ENCODE peak calls at places on chromosomes 13 and 19, in eight cellular contexts. M, U, O, H, S, A, R and Q are unnamed samples.

GRCh38 chr13:114099191-114099590 is 33.2 kb downstream of the RASA3 start:
- DNase-seq in M (peak), U (peak), O (peak), H (no peak), S (peak), A (no peak), R (no peak), Q (no peak)

GRCh38 chr13:44971656-44972595 is 17.3 kb downstream of the NUFIP1 start:
- DNase-seq in M (no peak), U (no peak), O (no peak), H (no peak), S (no peak), A (no peak), R (no peak), Q (no peak)

GRCh38 chr13:110874508-110874960 is 40.3 kb downstream of the ANKRD10 start:
- DNase-seq in M (peak), U (peak), O (peak), H (peak), S (peak), A (no peak), R (peak), Q (no peak)

GRCh38 chr19:771332-771785 is 20.4 kb downstream of the MISP start:
- DNase-seq in M (no peak), U (peak), O (peak), H (peak), S (peak), A (no peak), R (no peak), Q (no peak)

GRCh38 chr13:101919541-101920306 is 467.2 kb downstream of the ITGBL1 start:
- DNase-seq in M (no peak), U (no peak), O (peak), H (peak), S (no peak), A (no peak), R (no peak), Q (no peak)

GRCh38 chr19:18488838-18489626 is 32.8 kb downstream of the ELL start:
- DNase-seq in M (peak), U (no peak), O (no peak), H (peak), S (no peak), A (no peak), R (no peak), Q (no peak)

GRCh38 chr13:34025746-34026145 is 207.8 kb downstream of the RFC3 start:
- DNase-seq in M (no peak), U (peak), O (peak), H (no peak), S (no peak), A (no peak), R (no peak), Q (no peak)

GRCh38 chr19:45879055-45879454 is 6.9 kb downstream of the IRF2BP1 start:
- DNase-seq in M (no peak), U (no peak), O (no peak), H (no peak), S (no peak), A (no peak), R (no peak), Q (no peak)

GRCh38 chr13:83350569-83350968 is 531.7 kb downstream of the SLITRK1 start:
- DNase-seq in M (no peak), U (peak), O (peak), H (no peak), S (no peak), A (no peak), R (no peak), Q (no peak)

GRCh38 chr13:80361883-80362327 is 21.0 kb upstream of the SPRY2 start:
- DNase-seq in M (no peak), U (no peak), O (no peak), H (peak), S (peak), A (no peak), R (no peak), Q (no peak)

GRCh38 chr19:51094696-51095279 is 12.1 kb upstream of the KLK14 start:
- DNase-seq in M (peak), U (no peak), O (no peak), H (peak), S (peak), A (no peak), R (no peak), Q (no peak)

GRCh38 chr19:41298327-41298964 is 11.5 kb upstream of the CCDC97 start:
- DNase-seq in M (no peak), U (peak), O (peak), H (no peak), S (peak), A (peak), R (peak), Q (no peak)

GRCh38 chr13:40629678-40630384 is 36.6 kb downstream of the FOXO1 start:
- DNase-seq in M (no peak), U (no peak), O (no peak), H (no peak), S (peak), A (peak), R (no peak), Q (no peak)

GRCh38 chr13:52850396-52851152 is 2.1 kb upstream of the PCDH8 start:
- DNase-seq in M (peak), U (no peak), O (peak), H (peak), S (peak), A (no peak), R (no peak), Q (peak)

GRCh38 chr13:101698400-101698799 is 245.9 kb downstream of the ITGBL1 start:
- DNase-seq in M (no peak), U (peak), O (peak), H (no peak), S (no peak), A (no peak), R (no peak), Q (no peak)

GRCh38 chr19:13118424-13119193 is 545 bp downstream of the NACC1 start:
- DNase-seq in M (peak), U (no peak), O (no peak), H (peak), S (no peak), A (no peak), R (no peak), Q (peak)

GRCh38 chr13:35857769-35858168 is 273.4 kb downstream of the DCLK1 start:
- DNase-seq in M (no peak), U (no peak), O (peak), H (no peak), S (no peak), A (no peak), R (no peak), Q (no peak)

GRCh38 chr19:12984143-12984627 is 11.1 kb upstream of the NFIX start:
- DNase-seq in M (no peak), U (no peak), O (peak), H (no peak), S (no peak), A (no peak), R (no peak), Q (no peak)

GRCh38 chr19:3521104-3521445 is 15.0 kb downstream of the FZR1 start:
- DNase-seq in M (no peak), U (no peak), O (no peak), H (no peak), S (peak), A (no peak), R (no peak), Q (no peak)

GRCh38 chr19:41626877-41627276 is at the start of gene CEACAM4:
- DNase-seq in M (no peak), U (no peak), O (no peak), H (no peak), S (peak), A (no peak), R (no peak), Q (no peak)

GRCh38 chr19:19217110-19217509 is 5.4 kb downstream of the NCAN start:
- DNase-seq in M (no peak), U (peak), O (peak), H (no peak), S (peak), A (no peak), R (no peak), Q (no peak)

GRCh38 chr13:46146898-46147297 is 35.1 kb downstream of the LCP1 start:
- DNase-seq in M (no peak), U (peak), O (peak), H (peak), S (no peak), A (no peak), R (no peak), Q (no peak)